ENCODE peak calls at places on chromosomes 1 and 21, in ten cellular contexts. U is activated T-cell treated with anti-CD3 and anti-CD28 coated beads, Interleukin-2, amount 50 U/mL, for 4 hours; G is NCI-H1436; X is GM12892; Q is CD8-positive, alpha-beta memory T cell; M is neural progenitor cell; A is HCEC 1CT; E is NCI-H1092 treated with DMSO at 0.1 percent for 48 hours; B is AML-193; C is NT2/D1. Y is an unnamed sample.
A peak's percentile ranks its signal among the peaks of the same experiment; 100 is the strongest.

GRCh38 chr1:109762821-109763645 is 690 bp downstream of the EPS8L3 start:
- DNase-seq in U (no peak), G (no peak), X (no peak), Q (no peak), M (no peak), A (peak; percentile 55), E (no peak), B (peak; percentile 15), C (no peak), Y (peak; percentile 93)

GRCh38 chr1:113008365-113008714 is 52.3 kb upstream of the SLC16A1 start:
- DNase-seq in U (no peak), G (no peak), X (no peak), Q (no peak), M (no peak), A (no peak), E (no peak), B (no peak), C (no peak), Y (no peak)

GRCh38 chr1:180912801-180913616 is at the start of gene KIAA1614:
- DNase-seq in U (no peak), G (no peak), X (no peak), Q (no peak), M (peak; percentile 68), A (peak; percentile 36), E (peak; percentile 65), B (no peak), C (no peak), Y (peak; percentile 42)

GRCh38 chr1:160834945-160835565 is 27.6 kb downstream of the CD244 start:
- DNase-seq in U (peak; percentile 48), G (peak; percentile 11), X (no peak), Q (no peak), M (peak; percentile 68), A (peak; percentile 47), E (peak; percentile 4), B (peak; percentile 71), C (peak; percentile 75), Y (peak; percentile 69)

GRCh38 chr1:35220976-35221375 is 28.0 kb upstream of the SFPQ start:
- DNase-seq in U (no peak), G (peak; percentile 2), X (peak; percentile 31), Q (no peak), M (peak; percentile 41), A (peak; percentile 42), E (peak; percentile 10), B (peak; percentile 29), C (no peak), Y (peak; percentile 28)

GRCh38 chr1:68174173-68175113 is 57.9 kb downstream of the WLS start:
- DNase-seq in U (no peak), G (no peak), X (no peak), Q (no peak), M (peak; percentile 79), A (peak; percentile 97), E (peak; percentile 5), B (no peak), C (no peak), Y (peak; percentile 96)

GRCh38 chr1:31705080-31705866 is 1.5 kb upstream of the COL16A1 start:
- DNase-seq in U (peak; percentile 53), G (no peak), X (peak; percentile 61), Q (peak; percentile 58), M (peak; percentile 68), A (peak; percentile 75), E (no peak), B (no peak), C (peak; percentile 63), Y (peak; percentile 54)

GRCh38 chr21:26811031-26811430 is 34.2 kb downstream of the ADAMTS1 start:
- DNase-seq in U (no peak), G (no peak), X (no peak), Q (no peak), M (no peak), A (no peak), E (no peak), B (no peak), C (no peak), Y (peak; percentile 17)

GRCh38 chr1:3767328-3767925 is 5.1 kb upstream of the SMIM1 start:
- DNase-seq in U (no peak), G (no peak), X (no peak), Q (no peak), M (no peak), A (no peak), E (no peak), B (no peak), C (no peak), Y (no peak)

GRCh38 chr1:70204578-70204977 is 801 bp downstream of the LRRC40 start:
- DNase-seq in U (no peak), G (no peak), X (no peak), Q (no peak), M (peak; percentile 22), A (no peak), E (no peak), B (no peak), C (no peak), Y (no peak)

GRCh38 chr1:175504875-175505555 is 238.4 kb downstream of the TNR start:
- DNase-seq in U (no peak), G (no peak), X (no peak), Q (no peak), M (no peak), A (no peak), E (no peak), B (no peak), C (no peak), Y (no peak)

GRCh38 chr1:17315542-17316130 is 7.6 kb downstream of the PADI4 start:
- DNase-seq in U (no peak), G (no peak), X (no peak), Q (no peak), M (no peak), A (no peak), E (no peak), B (no peak), C (no peak), Y (no peak)

GRCh38 chr21:44931137-44931500 is 8.7 kb upstream of the SLX9 start:
- DNase-seq in U (no peak), G (no peak), X (no peak), Q (peak; percentile 28), M (no peak), A (peak; percentile 16), E (no peak), B (peak; percentile 16), C (no peak), Y (peak; percentile 64)

GRCh38 chr1:230400007-230400344 is 26.2 kb downstream of the PGBD5 start:
- DNase-seq in U (no peak), G (no peak), X (no peak), Q (no peak), M (no peak), A (no peak), E (no peak), B (no peak), C (no peak), Y (no peak)

GRCh38 chr1:206703647-206704046 is 18.9 kb downstream of the MAPKAPK2 start:
- DNase-seq in U (peak; percentile 55), G (no peak), X (no peak), Q (peak; percentile 40), M (no peak), A (no peak), E (no peak), B (no peak), C (no peak), Y (no peak)

GRCh38 chr1:72397786-72398185 is 115.4 kb upstream of the NEGR1 start:
- DNase-seq in U (no peak), G (peak; percentile 2), X (no peak), Q (no peak), M (peak; percentile 9), A (peak; percentile 73), E (peak; percentile 8), B (no peak), C (no peak), Y (peak; percentile 84)

GRCh38 chr1:162872981-162873380 is 12.0 kb upstream of the CCDC190 start:
- DNase-seq in U (no peak), G (no peak), X (no peak), Q (no peak), M (no peak), A (no peak), E (no peak), B (no peak), C (no peak), Y (no peak)

GRCh38 chr1:111605553-111605952 is 14.0 kb upstream of the RAP1A start:
- DNase-seq in U (no peak), G (no peak), X (no peak), Q (no peak), M (no peak), A (peak; percentile 31), E (no peak), B (peak; percentile 72), C (no peak), Y (peak; percentile 59)

GRCh38 chr1:39105841-39106765 is 80.0 kb downstream of the NDUFS5 start:
- DNase-seq in U (peak; percentile 45), G (no peak), X (no peak), Q (no peak), M (peak; percentile 61), A (peak; percentile 56), E (peak; percentile 67), B (no peak), C (peak; percentile 51), Y (peak; percentile 67)

GRCh38 chr1:115978292-115978941 is 2.1 kb downstream of the SLC22A15 start:
- DNase-seq in U (no peak), G (no peak), X (no peak), Q (no peak), M (no peak), A (no peak), E (no peak), B (no peak), C (no peak), Y (no peak)

GRCh38 chr1:205450448-205450847 is 5.4 kb downstream of the BLACAT1 start:
- DNase-seq in U (no peak), G (no peak), X (no peak), Q (no peak), M (peak; percentile 26), A (no peak), E (no peak), B (no peak), C (no peak), Y (no peak)

GRCh38 chr1:179127163-179127895 is 45.5 kb downstream of the TOR3A start:
- DNase-seq in U (no peak), G (no peak), X (no peak), Q (no peak), M (no peak), A (peak; percentile 63), E (no peak), B (no peak), C (no peak), Y (peak; percentile 58)

GRCh38 chr1:11653616-11654570 is at the start of gene FBXO2:
- DNase-seq in U (no peak), G (no peak), X (peak; percentile 65), Q (no peak), M (peak; percentile 80), A (no peak), E (no peak), B (no peak), C (no peak), Y (no peak)

Y was measured in fibroblast of pulmonary artery.